ENCODE peak calls at places on chromosomes 7 and 10, in five cellular contexts. A, J, D, M and P are unnamed samples.

GRCh38 chr7:47444376-47445098 is 137.4 kb downstream of the TNS3 start:
- DNase-seq in A (no peak), J (peak), D (no peak), M (no peak), P (no peak)

GRCh38 chr7:1844956-1845390 is 174.9 kb downstream of the ELFN1 start:
- DNase-seq in A (peak), J (no peak), D (peak), M (no peak), P (no peak)

GRCh38 chr7:68414631-68415425 is 1183.4 kb upstream of the AUTS2 start:
- DNase-seq in A (no peak), J (no peak), D (no peak), M (no peak), P (no peak)

GRCh38 chr10:107718868-107719267 is 554.4 kb upstream of the SORCS1 start:
- DNase-seq in A (no peak), J (no peak), D (no peak), M (no peak), P (no peak)

GRCh38 chr10:131641231-131641630 is 259.6 kb upstream of the PPP2R2D start:
- DNase-seq in A (no peak), J (peak), D (peak), M (no peak), P (no peak)

GRCh38 chr10:122363311-122363710 is 11.2 kb upstream of the PLEKHA1 start:
- DNase-seq in A (no peak), J (no peak), D (no peak), M (no peak), P (no peak)

GRCh38 chr7:69213882-69214281 is 384.4 kb upstream of the AUTS2 start:
- DNase-seq in A (no peak), J (no peak), D (no peak), M (no peak), P (no peak)

GRCh38 chr7:106609416-106609815 is 51.5 kb downstream of the CCDC71L start:
- DNase-seq in A (no peak), J (no peak), D (no peak), M (no peak), P (no peak)

GRCh38 chr10:131240691-131241090 is 70.8 kb downstream of the TCERG1L start:
- DNase-seq in A (no peak), J (no peak), D (no peak), M (no peak), P (no peak)

GRCh38 chr10:80454526-80455460 is 683 bp downstream of the TSPAN14 start:
- DNase-seq in A (peak), J (peak), D (peak), M (no peak), P (no peak)

GRCh38 chr10:125762692-125763648 is 12.7 kb downstream of the MMP21 start:
- DNase-seq in A (no peak), J (no peak), D (no peak), M (no peak), P (no peak)

GRCh38 chr10:108582387-108582786 is 1340.9 kb downstream of the XPNPEP1 start:
- DNase-seq in A (no peak), J (no peak), D (no peak), M (no peak), P (no peak)

GRCh38 chr10:116694253-116694926 is 48.0 kb downstream of the HSPA12A start:
- DNase-seq in A (no peak), J (no peak), D (no peak), M (no peak), P (no peak)

GRCh38 chr10:10872035-10872673 is 145.5 kb upstream of the CELF2 start:
- DNase-seq in A (no peak), J (no peak), D (no peak), M (no peak), P (no peak)

GRCh38 chr7:57198801-57199200 is 66.6 kb upstream of the ZNF479 start:
- DNase-seq in A (no peak), J (no peak), D (peak), M (no peak), P (no peak)

GRCh38 chr7:45881759-45882464 is 6.4 kb upstream of the IGFBP1 start:
- DNase-seq in A (no peak), J (no peak), D (no peak), M (no peak), P (no peak)

GRCh38 chr7:108178393-108178792 is 48.2 kb upstream of the LAMB4 start:
- DNase-seq in A (no peak), J (peak), D (no peak), M (no peak), P (no peak)

GRCh38 chr10:112490543-112490942 is 43.5 kb downstream of the VTI1A start:
- DNase-seq in A (peak), J (no peak), D (peak), M (no peak), P (no peak)

GRCh38 chr10:131802156-131802915 is 98.5 kb upstream of the PPP2R2D start:
- DNase-seq in A (peak), J (no peak), D (no peak), M (no peak), P (no peak)

GRCh38 chr7:82810558-82811259 is 352.0 kb downstream of the PCLO start:
- DNase-seq in A (no peak), J (no peak), D (no peak), M (no peak), P (no peak)

GRCh38 chr7:11343136-11343535 is 369.5 kb downstream of the PHF14 start:
- DNase-seq in A (no peak), J (no peak), D (no peak), M (no peak), P (no peak)

GRCh38 chr10:131210181-131210580 is 101.3 kb downstream of the TCERG1L start:
- DNase-seq in A (no peak), J (peak), D (no peak), M (no peak), P (no peak)

GRCh38 chr7:18361756-18362155 is 133.8 kb upstream of the HDAC9 start:
- DNase-seq in A (no peak), J (peak), D (no peak), M (no peak), P (no peak)

GRCh38 chr10:99115703-99116102 is 119.9 kb downstream of the HPSE2 start:
- DNase-seq in A (no peak), J (no peak), D (no peak), M (no peak), P (no peak)

GRCh38 chr10:131649609-131650008 is 251.2 kb upstream of the PPP2R2D start:
- DNase-seq in A (no peak), J (peak), D (no peak), M (no peak), P (no peak)

GRCh38 chr7:152504816-152505215 is 69.0 kb upstream of the KMT2C start:
- DNase-seq in A (no peak), J (no peak), D (no peak), M (no peak), P (no peak)

GRCh38 chr7:149252378-149252777 is 9.6 kb upstream of the ZNF783 start:
- DNase-seq in A (no peak), J (no peak), D (no peak), M (no peak), P (no peak)

GRCh38 chr7:128697301-128697905 is 25.3 kb downstream of the GARIN1A start:
- DNase-seq in A (peak), J (peak), D (peak), M (no peak), P (no peak)

GRCh38 chr10:123165445-123166072 is 11.4 kb downstream of the BUB3 start:
- DNase-seq in A (no peak), J (no peak), D (no peak), M (no peak), P (no peak)

GRCh38 chr10:114033566-114033965 is 10.1 kb upstream of the ADRB1 start:
- DNase-seq in A (no peak), J (no peak), D (no peak), M (no peak), P (no peak)

GRCh38 chr10:92696606-92697383 is 7.0 kb downstream of the HHEX start:
- DNase-seq in A (no peak), J (no peak), D (no peak), M (no peak), P (no peak)

GRCh38 chr7:82624337-82624736 is 180.8 kb upstream of the CACNA2D1 start:
- DNase-seq in A (no peak), J (no peak), D (no peak), M (no peak), P (no peak)

GRCh38 chr10:117483056-117483590 is 59.4 kb upstream of the EMX2 start:
- DNase-seq in A (no peak), J (no peak), D (no peak), M (no peak), P (no peak)

GRCh38 chr10:22666287-22667092 is 47.9 kb downstream of the PIP4K2A start:
- DNase-seq in A (no peak), J (no peak), D (no peak), M (no peak), P (no peak)

GRCh38 chr7:88361357-88361756 is 54.7 kb upstream of the STEAP4 start:
- DNase-seq in A (no peak), J (no peak), D (no peak), M (no peak), P (no peak)

DNA sequence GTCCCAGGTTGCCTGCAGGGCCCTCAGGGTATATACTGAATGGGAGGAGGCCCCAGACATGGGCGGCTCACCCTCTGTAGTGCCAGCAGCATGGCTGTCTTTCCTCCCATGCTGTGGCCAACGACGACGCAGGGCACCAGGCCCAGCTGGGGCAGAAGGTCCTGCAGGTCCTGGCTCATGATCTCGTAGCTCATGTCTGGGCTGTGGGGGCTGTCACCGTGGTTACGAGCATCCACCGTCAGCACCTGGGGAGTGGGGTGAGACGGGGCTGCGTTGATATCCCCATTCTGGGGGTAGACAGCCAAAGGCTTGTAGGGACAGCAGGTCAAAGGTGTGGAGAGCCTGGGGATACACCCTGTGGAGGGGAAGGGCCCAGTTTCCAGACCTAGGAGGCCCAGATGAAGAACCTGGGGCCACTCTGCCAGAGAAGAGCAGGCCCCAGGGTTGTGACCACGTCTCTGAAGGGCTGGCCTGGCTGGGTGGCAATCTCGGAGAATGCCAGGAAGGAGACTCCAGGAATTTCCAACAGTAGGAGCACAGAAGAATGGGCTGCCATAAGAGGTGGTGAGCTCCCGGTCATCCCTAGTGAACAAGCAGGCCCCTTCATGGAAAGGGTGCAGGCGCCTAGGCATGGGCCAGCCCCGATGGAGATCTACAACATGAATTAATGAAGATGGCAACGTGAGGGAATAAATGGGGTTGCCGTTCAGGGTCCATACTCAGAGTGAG is 947 bp downstream of the ABHD11 start:
- DNase-seq in A (peak), J (peak), D (peak), M (no peak), P (no peak)
- H3K27ac ChIP-seq in A (peak), J (peak), D (peak), M (peak), P (no peak)

GRCh38 chr10:69346776-69347175 is 68.5 kb downstream of the HK1 start:
- DNase-seq in A (no peak), J (no peak), D (no peak), M (no peak), P (no peak)

GRCh38 chr10:69345402-69345801 is 67.1 kb downstream of the HK1 start:
- DNase-seq in A (no peak), J (peak), D (no peak), M (no peak), P (no peak)

GRCh38 chr10:69344591-69345244 is 66.4 kb downstream of the HK1 start:
- DNase-seq in A (no peak), J (no peak), D (no peak), M (no peak), P (no peak)

GRCh38 chr10:69345890-69346474 is 67.7 kb downstream of the HK1 start:
- DNase-seq in A (no peak), J (no peak), D (no peak), M (no peak), P (no peak)

DNA sequence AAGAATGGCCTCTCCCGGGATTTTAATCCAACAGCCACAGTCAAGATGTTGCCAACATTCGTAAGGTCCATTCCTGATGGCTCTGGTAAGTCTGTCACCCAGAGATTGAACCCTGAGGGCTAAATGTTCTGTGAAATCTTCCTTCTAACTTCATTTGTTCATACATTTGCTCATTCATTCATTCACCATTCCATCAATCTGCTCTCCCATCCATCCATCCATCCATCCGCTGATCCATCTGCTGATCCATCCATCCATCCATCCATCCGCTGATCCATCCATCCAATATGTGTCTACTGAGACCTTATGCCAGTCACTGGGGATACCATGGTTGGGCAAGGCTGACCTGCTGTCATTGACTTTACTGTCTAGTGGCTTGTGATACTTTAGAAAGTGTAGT is 65.6 kb downstream of the HK1 start:
- DNase-seq in A (no peak), J (no peak), D (no peak), M (no peak), P (no peak)
- H3K27ac ChIP-seq in A (no peak), J (no peak), D (no peak), M (no peak), P (no peak)

DNA sequence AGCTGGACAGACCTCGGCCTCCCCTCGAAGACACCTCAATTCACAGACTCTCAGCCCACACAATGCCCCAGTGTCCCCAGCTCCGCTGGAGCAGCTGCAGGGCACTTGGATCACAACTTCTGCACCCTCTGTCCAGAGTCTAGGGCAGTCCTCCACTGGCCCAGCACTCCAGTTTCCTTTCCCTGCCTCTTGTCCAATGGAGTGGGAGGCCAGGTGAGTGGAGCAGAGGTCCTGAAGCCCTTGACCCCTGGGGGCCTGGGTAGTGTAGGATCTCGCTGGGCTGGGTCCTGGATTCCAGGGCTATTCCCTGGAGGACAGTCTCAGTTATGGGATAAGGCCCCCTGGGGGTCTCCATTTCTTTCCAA is 11.8 kb downstream of the SFRP5 start:
- DNase-seq in A (peak), J (no peak), D (no peak), M (no peak), P (no peak)
- H3K27ac ChIP-seq in A (no peak), J (no peak), D (no peak), M (no peak), P (peak)

GRCh38 chr10:34477229-34477628 is 337.9 kb downstream of the PARD3 start:
- DNase-seq in A (no peak), J (no peak), D (no peak), M (no peak), P (no peak)
- H3K27ac ChIP-seq in A (no peak), J (no peak), D (no peak), M (no peak), P (no peak)

GRCh38 chr7:116353614-116354013 is 143.3 kb downstream of the TES start:
- DNase-seq in A (no peak), J (peak), D (no peak), M (peak), P (no peak)

GRCh38 chr7:116351966-116352365 is 141.6 kb downstream of the TES start:
- DNase-seq in A (no peak), J (no peak), D (no peak), M (no peak), P (no peak)

GRCh38 chr7:116354546-116355422 is 144.4 kb downstream of the TES start:
- DNase-seq in A (peak), J (peak), D (no peak), M (peak), P (no peak)

GRCh38 chr7:116355423-116355765 is 144.1 kb upstream of the CAV2 start:
- DNase-seq in A (no peak), J (no peak), D (no peak), M (no peak), P (no peak)

DNA sequence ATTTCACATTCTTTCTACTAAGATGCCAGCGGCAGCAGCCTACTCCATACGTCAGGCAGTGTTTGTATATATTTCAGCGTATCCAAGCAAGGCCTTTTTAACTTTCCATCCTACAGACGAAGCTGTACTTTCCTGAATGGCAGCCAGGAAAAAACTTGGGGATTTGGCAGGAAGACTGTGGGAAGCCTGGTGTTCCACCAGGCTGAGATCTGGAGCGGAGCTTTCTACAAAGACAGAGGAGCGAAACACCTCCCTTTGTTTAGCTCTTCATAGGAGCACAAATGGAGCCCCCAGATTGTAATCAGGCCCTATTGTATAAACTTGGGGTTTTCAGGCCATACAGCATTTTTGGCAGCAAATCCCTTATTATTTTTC is 143.8 kb downstream of the TES start:
- DNase-seq in A (no peak), J (no peak), D (no peak), M (no peak), P (no peak)
- H3K27ac ChIP-seq in A (peak), J (peak), D (peak), M (peak), P (no peak)

GRCh38 chr10:27759483-27760281 is 14.1 kb upstream of the MKX start:
- DNase-seq in A (no peak), J (no peak), D (no peak), M (no peak), P (no peak)
- H3K27ac ChIP-seq in A (no peak), J (no peak), D (no peak), M (no peak), P (no peak)